ENCODE peak calls at places on chromosomes 7 and 10, in eight cellular contexts. T is fibroblast of pulmonary artery, C is A673, U is RPMI7951, X is NCI-H345, F is SK-MEL-5, E is NCI-H2081, A is NCI-H1092. D is an unnamed sample.

GRCh38 chr7:135273581-135273980 is 39.9 kb downstream of the STRA8 start:
- DNase-seq in C (no peak), A (no peak), F (no peak), E (no peak), U (no peak), T (no peak), X (no peak), D (no peak)

GRCh38 chr10:31977440-31978157 is 49.0 kb upstream of the ARHGAP12 start:
- DNase-seq in A (no peak), T (peak; percentile 86), C (peak; percentile 72), F (peak; percentile 80), E (peak; percentile 4), U (peak; percentile 58), X (peak; percentile 2), D (no peak)

GRCh38 chr10:71725249-71725648 is 5.7 kb upstream of the C10orf105 start:
- DNase-seq in E (no peak), X (no peak), F (no peak), U (no peak), A (no peak), T (no peak), C (no peak), D (no peak)

GRCh38 chr7:118312966-118313365 is 88.5 kb downstream of the ANKRD7 start:
- DNase-seq in E (no peak), T (no peak), C (no peak), A (no peak), X (no peak), F (no peak), U (no peak), D (no peak)

GRCh38 chr10:122461367-122461728 is at the start of gene HTRA1:
- DNase-seq in X (peak; percentile 11), F (peak; percentile 66), A (no peak), U (peak; percentile 77), C (no peak), T (peak; percentile 70), E (no peak), D (no peak)

GRCh38 chr7:3859436-3859835 is 558.4 kb downstream of the SDK1 start:
- DNase-seq in X (no peak), U (no peak), F (no peak), T (no peak), C (peak; percentile 38), A (no peak), E (no peak), D (no peak)

GRCh38 chr10:70528726-70529362 is 50.3 kb downstream of the PALD1 start:
- DNase-seq in F (peak; percentile 78), C (peak; percentile 75), E (peak; percentile 17), U (peak; percentile 53), T (peak; percentile 68), A (no peak), X (no peak), D (no peak)

GRCh38 chr7:157803906-157804305 is 467.1 kb downstream of the DNAJB6 start:
- DNase-seq in T (no peak), A (no peak), C (no peak), X (no peak), F (no peak), E (no peak), U (no peak), D (no peak)

GRCh38 chr10:116771101-116771705 is 28.8 kb upstream of the HSPA12A start:
- DNase-seq in X (no peak), U (peak; percentile 90), T (peak; percentile 95), F (no peak), A (no peak), C (no peak), E (no peak), D (no peak)

GRCh38 chr10:86956841-86957448 is 470 bp downstream of the MMRN2 start:
- DNase-seq in A (no peak), F (no peak), U (no peak), C (no peak), X (no peak), E (no peak), T (no peak), D (no peak)

GRCh38 chr10:109027534-109028185 is 895.7 kb downstream of the XPNPEP1 start:
- DNase-seq in A (no peak), U (no peak), E (no peak), F (no peak), T (no peak), X (no peak), C (no peak), D (no peak)

GRCh38 chr7:94049615-94050014 is 45.5 kb upstream of the BET1 start:
- DNase-seq in U (no peak), F (no peak), X (no peak), C (no peak), T (no peak), E (peak; percentile 18), A (no peak), D (no peak)

GRCh38 chr10:72079356-72079755 is 9.0 kb downstream of the SPOCK2 start:
- DNase-seq in A (peak; percentile 49), T (no peak), U (no peak), X (no peak), C (peak; percentile 64), E (peak; percentile 77), F (no peak), D (no peak)

GRCh38 chr10:131885391-131886165 is 15.2 kb upstream of the PPP2R2D start:
- DNase-seq in U (peak; percentile 28), C (peak; percentile 80), E (no peak), F (peak; percentile 65), T (peak; percentile 58), A (no peak), X (no peak), D (no peak)

GRCh38 chr10:30028452-30029045 is 30.8 kb downstream of the JCAD start:
- DNase-seq in C (no peak), A (no peak), F (no peak), T (peak; percentile 21), X (no peak), E (no peak), U (peak; percentile 37), D (no peak)

GRCh38 chr10:79379512-79380124 is 32.3 kb downstream of the PPIF start:
- DNase-seq in E (no peak), A (no peak), U (no peak), X (no peak), T (no peak), C (no peak), F (no peak), D (no peak)

GRCh38 chr10:89869757-89870156 is 168.4 kb downstream of the KIF20B start:
- DNase-seq in T (no peak), C (no peak), U (no peak), X (no peak), A (no peak), E (no peak), F (no peak), D (no peak)

GRCh38 chr10:14382022-14382421 is 51.3 kb upstream of the FRMD4A start:
- DNase-seq in A (no peak), C (no peak), X (no peak), E (no peak), U (no peak), F (no peak), T (peak; percentile 21), D (no peak)

GRCh38 chr7:8260871-8261707 is 878 bp downstream of the ICA1 start:
- DNase-seq in C (no peak), X (peak; percentile 64), A (peak; percentile 73), E (peak; percentile 86), T (no peak), F (peak; percentile 16), U (peak; percentile 12), D (no peak)

GRCh38 chr7:130201796-130202195 is 3.4 kb downstream of the TMEM209 start:
- DNase-seq in T (no peak), A (no peak), U (no peak), C (no peak), E (peak; percentile 91), F (no peak), X (no peak), D (no peak)

GRCh38 chr10:115129752-115130151 is 36.6 kb downstream of the ATRNL1 start:
- DNase-seq in X (peak; percentile 9), E (peak; percentile 5), T (peak; percentile 62), A (no peak), F (peak; percentile 49), C (peak; percentile 43), U (peak; percentile 12), D (no peak)

GRCh38 chr10:9069136-9069535 is 1014.6 kb downstream of the GATA3 start:
- DNase-seq in U (no peak), T (no peak), X (no peak), C (peak; percentile 7), E (no peak), A (no peak), F (no peak), D (no peak)

GRCh38 chr10:78805176-78805575 is 263.6 kb upstream of the ZMIZ1 start:
- DNase-seq in T (peak; percentile 94), C (peak; percentile 51), F (no peak), E (no peak), X (no peak), U (peak; percentile 99), A (no peak), D (no peak)